ENCODE peak calls at places on chromosomes 11 and 22, in seven cellular contexts. P is skeletal muscle cell; N is kidney epithelial cell; V is naive B cell; A is stimulated activated effector memory CD8-positive, alpha-beta T cell treated with anti-CD3 and anti-CD28 coated beads, Interleukin-12 subunit alpha, Interleukin-12 subunit beta, amount 100 ng/mL, for 72 hours; W is NCI-H510A; U is fibroblast of lung. K is an unnamed sample.

GRCh38 chr11:91081440-91082088 is 858.7 kb upstream of the CHORDC1 start:
- DNase-seq in P (peak; percentile 98), N (peak; percentile 32), A (no peak), W (no peak), V (no peak), U (peak; percentile 33), K (no peak)

GRCh38 chr11:115717215-115717584 is 213.0 kb upstream of the CADM1 start:
- DNase-seq in U (peak; percentile 30), N (no peak), A (no peak), W (no peak), P (no peak), V (no peak), K (no peak)

GRCh38 chr11:10540546-10540914 is 457 bp downstream of the RNF141 start:
- DNase-seq in W (peak; percentile 23), V (no peak), A (no peak), P (no peak), U (peak; percentile 57), N (no peak), K (no peak)

GRCh38 chr22:42316988-42317387 is 46.5 kb upstream of the TCF20 start:
- DNase-seq in N (peak; percentile 14), U (peak; percentile 71), V (no peak), W (no peak), A (peak; percentile 72), P (no peak), K (no peak)

GRCh38 chr11:120956710-120957500 is 67.0 kb upstream of the TBCEL start:
- DNase-seq in P (no peak), A (no peak), U (no peak), N (no peak), V (no peak), W (no peak), K (no peak)

GRCh38 chr22:19974233-19974861 is 32.7 kb upstream of the TXNRD2 start:
- DNase-seq in N (no peak), A (no peak), P (no peak), W (no peak), U (peak; percentile 79), V (no peak), K (peak; percentile 83)

GRCh38 chr11:116910378-116910777 is 73.0 kb upstream of the APOA1 start:
- DNase-seq in V (no peak), A (no peak), U (peak; percentile 58), N (no peak), W (no peak), P (no peak), K (no peak)

GRCh38 chr22:25645266-25645665 is 80.8 kb downstream of the GRK3 start:
- DNase-seq in V (no peak), P (no peak), N (no peak), U (peak; percentile 71), W (no peak), A (no peak), K (no peak)

GRCh38 chr22:38317237-38317994 is at the start of gene CSNK1E:
- DNase-seq in P (no peak), W (peak; percentile 40), N (no peak), A (peak; percentile 79), V (peak; percentile 67), U (peak; percentile 59), K (peak; percentile 88)

GRCh38 chr11:69335010-69335409 is 41.1 kb downstream of the MYEOV start:
- DNase-seq in P (no peak), A (no peak), N (no peak), W (no peak), V (no peak), U (no peak), K (no peak)

GRCh38 chr11:87421422-87421821 is 383.7 kb downstream of the TMEM135 start:
- DNase-seq in P (peak; percentile 57), N (peak; percentile 49), U (peak; percentile 83), A (peak; percentile 58), W (peak; percentile 2), V (peak; percentile 24), K (peak; percentile 24)

GRCh38 chr22:38973289-38974169 is 8.6 kb upstream of the APOBEC3B start:
- DNase-seq in W (peak; percentile 12), P (no peak), N (no peak), A (peak; percentile 78), V (no peak), U (peak; percentile 16), K (peak; percentile 51)

GRCh38 chr11:118531597-118532084 is 649 bp downstream of the TMEM25 start:
- DNase-seq in N (no peak), W (no peak), V (no peak), A (no peak), P (no peak), U (no peak), K (peak; percentile 65)

GRCh38 chr11:68040121-68040956 is 1.5 kb downstream of the TCIRG1 start:
- DNase-seq in N (no peak), P (peak; percentile 38), U (peak; percentile 59), W (no peak), A (peak; percentile 76), V (peak; percentile 77), K (peak; percentile 95)

GRCh38 chr11:102430158-102430836 is 22.3 kb downstream of the TMEM123 start:
- DNase-seq in A (no peak), W (no peak), U (peak; percentile 57), P (peak; percentile 14), V (peak; percentile 44), N (no peak), K (no peak)

GRCh38 chr11:46948378-46949131 is 12.0 kb downstream of the CSTPP1 start:
- DNase-seq in A (no peak), P (peak; percentile 69), W (no peak), N (peak; percentile 54), U (peak; percentile 93), V (no peak), K (no peak)

GRCh38 chr11:112100457-112100856 is 13.8 kb downstream of the SDHD start:
- DNase-seq in P (no peak), U (peak; percentile 39), W (no peak), A (no peak), V (no peak), N (no peak), K (no peak)

GRCh38 chr11:125101596-125101995 is 9.8 kb downstream of the TMEM218 start:
- DNase-seq in A (no peak), W (no peak), V (no peak), P (no peak), N (no peak), U (no peak), K (no peak)

GRCh38 chr22:46660604-46661201 is 40.5 kb downstream of the GRAMD4 start:
- DNase-seq in U (no peak), N (no peak), V (no peak), W (peak; percentile 74), P (no peak), A (no peak), K (no peak)

GRCh38 chr11:1670928-1671371 is 26.0 kb upstream of the KRTAP5-6 start:
- DNase-seq in V (no peak), P (no peak), N (no peak), A (no peak), W (no peak), U (no peak), K (no peak)

GRCh38 chr11:3130269-3131071 is 34.6 kb downstream of the OSBPL5 start:
- DNase-seq in W (no peak), U (no peak), V (no peak), N (no peak), P (no peak), A (no peak), K (peak; percentile 12)

GRCh38 chr22:22884888-22885840 is 2.5 kb upstream of the IGLL5 start:
- DNase-seq in P (no peak), V (peak; percentile 95), U (no peak), A (peak; percentile 58), N (no peak), W (no peak), K (no peak)

GRCh38 chr11:123628936-123629683 is 25.3 kb downstream of the SCN3B start:
- DNase-seq in A (no peak), U (peak; percentile 72), V (no peak), P (no peak), W (no peak), N (no peak), K (no peak)

GRCh38 chr22:35330258-35330861 is 30.7 kb downstream of the TOM1 start:
- DNase-seq in U (peak; percentile 60), V (no peak), A (no peak), W (no peak), P (peak; percentile 41), N (no peak), K (no peak)

GRCh38 chr11:102886999-102887398 is 12.2 kb upstream of the MMP12 start:
- DNase-seq in W (no peak), U (peak; percentile 30), A (no peak), V (no peak), P (no peak), N (no peak), K (no peak)

K was measured in 8988T.